ENCODE peak calls at places on chromosome 12, in eight cellular contexts. K is CD8-positive, alpha-beta T cell; A is H7; P is H1; V is small intestine; D is GM23248; G is naive thymus-derived CD4-positive, alpha-beta T cell; E is AG04450. H is an unnamed sample. For H3K27me3, the result is how much of the 10 kb centered on the place peaks cover.

GRCh38 chr12:80166751-80167150 is 67.4 kb downstream of the OTOGL start:
- DNase-seq in K (no peak), A (no peak), E (no peak), G (no peak), P (no peak), V (no peak), D (no peak), H (no peak)

GRCh38 chr12:21940549-21940948 is 677 bp downstream of the ABCC9 start:
- DNase-seq in V (no peak), P (no peak), G (no peak), A (peak), D (peak), K (no peak), E (no peak), H (no peak)

GRCh38 chr12:90199008-90199407 is 490.4 kb upstream of the ATP2B1 start:
- DNase-seq in G (peak), P (no peak), D (no peak), E (no peak), A (no peak), K (no peak), V (no peak), H (no peak)

GRCh38 chr12:49916129-49916919 is 12.6 kb upstream of the FAIM2 start:
- DNase-seq in K (no peak), A (no peak), E (no peak), D (no peak), V (no peak), P (no peak), G (no peak), H (no peak)

GRCh38 chr12:79555006-79555925 is 135.5 kb downstream of the PAWR start:
- DNase-seq in G (no peak), V (peak), A (no peak), K (no peak), P (no peak), E (no peak), D (peak), H (peak)

GRCh38 chr12:46364300-46364696 is 8.3 kb downstream of the SLC38A2 start:
- DNase-seq in P (no peak), V (no peak), E (no peak), G (no peak), K (no peak), A (no peak), D (no peak), H (no peak)

GRCh38 chr12:115470977-115471376 is 787.0 kb upstream of the TBX3 start:
- DNase-seq in V (no peak), A (peak), K (no peak), E (no peak), D (no peak), P (no peak), G (no peak), H (no peak)

GRCh38 chr12:124168016-124168415 is 126.9 kb upstream of the RFLNA start:
- DNase-seq in D (no peak), E (no peak), V (no peak), G (no peak), P (no peak), A (no peak), K (no peak), H (no peak)

GRCh38 chr12:132084681-132085635 is 59.2 kb downstream of the DDX51 start:
- DNase-seq in V (peak), G (peak), A (peak), K (peak), E (no peak), D (peak), P (no peak), H (no peak)

GRCh38 chr12:65603428-65604351 is 220.6 kb upstream of the HMGA2 start:
- DNase-seq in P (no peak), A (no peak), V (peak), G (no peak), D (peak), K (no peak), E (peak), H (peak)

GRCh38 chr12:81329088-81329487 is 251.2 kb downstream of the ACSS3 start:
- DNase-seq in A (no peak), P (peak), V (peak), K (no peak), D (peak), G (no peak), E (no peak), H (no peak)

GRCh38 chr12:69897744-69898143 is 72.7 kb downstream of the MYRFL start:
- DNase-seq in A (peak), G (no peak), D (peak), P (no peak), V (no peak), K (no peak), E (peak), H (peak)

GRCh38 chr12:32126720-32127119 is 20.1 kb downstream of the BICD1 start:
- DNase-seq in P (no peak), G (no peak), E (peak), A (no peak), V (no peak), K (no peak), D (peak), H (no peak)

GRCh38 chr12:78156751-78157150 is 326.1 kb downstream of the NAV3 start:
- DNase-seq in E (no peak), D (no peak), V (no peak), G (no peak), P (no peak), K (no peak), A (no peak), H (no peak)

GRCh38 chr12:78155546-78155945 is 324.9 kb downstream of the NAV3 start:
- DNase-seq in A (no peak), E (no peak), P (no peak), G (no peak), K (no peak), D (no peak), V (no peak), H (no peak)

GRCh38 chr12:78157199-78157598 is 326.5 kb downstream of the NAV3 start:
- DNase-seq in K (no peak), E (no peak), A (no peak), P (no peak), V (no peak), D (no peak), G (no peak), H (no peak)
- H3K27me3 ChIP-seq in K (under half), E (under half), A (under half), P (under half), V (under half), D (under half), G (under half), H (under half)

DNA sequence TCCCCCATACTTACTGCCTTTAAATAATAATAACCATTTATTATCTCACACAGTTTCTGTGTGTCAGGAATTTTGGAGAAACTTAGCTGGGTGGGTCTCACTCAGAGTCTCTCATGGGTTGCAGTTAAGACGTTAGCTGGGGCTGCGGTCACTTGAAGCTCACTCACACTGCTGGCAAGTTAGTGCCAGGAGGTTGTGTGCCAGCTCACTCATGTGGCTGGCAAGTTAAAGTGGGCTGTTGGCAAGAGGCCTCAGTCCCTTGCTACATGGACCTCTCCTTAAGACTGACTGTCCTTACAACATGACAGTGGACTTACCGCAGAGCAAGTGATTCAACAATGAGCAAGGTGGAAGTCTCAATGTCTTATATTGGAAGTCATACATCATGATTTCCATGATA is 61.3 kb upstream of the AVPR1A start:
- DNase-seq in D (no peak), V (no peak), E (no peak), P (no peak), K (no peak), G (no peak), A (no peak), H (no peak)
- H3K4me3 ChIP-seq in D (no peak), V (no peak), E (no peak), P (no peak), K (no peak), G (no peak), A (no peak), H (no peak)

GRCh38 chr12:5433081-5433839 is 1.4 kb downstream of the NTF3 start:
- DNase-seq in G (no peak), V (peak), A (peak), E (no peak), D (peak), K (no peak), P (no peak), H (no peak)

GRCh38 chr12:5430639-5431603 is 987 bp upstream of the NTF3 start:
- DNase-seq in K (no peak), D (peak), G (no peak), E (no peak), P (no peak), A (peak), V (peak), H (no peak)

GRCh38 chr12:5428332-5429221 is 3.3 kb upstream of the NTF3 start:
- DNase-seq in V (peak), A (peak), E (no peak), P (no peak), D (peak), K (no peak), G (no peak), H (peak)

GRCh38 chr12:5432011-5432400 is at the start of gene NTF3:
- DNase-seq in K (no peak), A (peak), D (peak), V (peak), P (no peak), E (peak), G (no peak), H (no peak)

DNA sequence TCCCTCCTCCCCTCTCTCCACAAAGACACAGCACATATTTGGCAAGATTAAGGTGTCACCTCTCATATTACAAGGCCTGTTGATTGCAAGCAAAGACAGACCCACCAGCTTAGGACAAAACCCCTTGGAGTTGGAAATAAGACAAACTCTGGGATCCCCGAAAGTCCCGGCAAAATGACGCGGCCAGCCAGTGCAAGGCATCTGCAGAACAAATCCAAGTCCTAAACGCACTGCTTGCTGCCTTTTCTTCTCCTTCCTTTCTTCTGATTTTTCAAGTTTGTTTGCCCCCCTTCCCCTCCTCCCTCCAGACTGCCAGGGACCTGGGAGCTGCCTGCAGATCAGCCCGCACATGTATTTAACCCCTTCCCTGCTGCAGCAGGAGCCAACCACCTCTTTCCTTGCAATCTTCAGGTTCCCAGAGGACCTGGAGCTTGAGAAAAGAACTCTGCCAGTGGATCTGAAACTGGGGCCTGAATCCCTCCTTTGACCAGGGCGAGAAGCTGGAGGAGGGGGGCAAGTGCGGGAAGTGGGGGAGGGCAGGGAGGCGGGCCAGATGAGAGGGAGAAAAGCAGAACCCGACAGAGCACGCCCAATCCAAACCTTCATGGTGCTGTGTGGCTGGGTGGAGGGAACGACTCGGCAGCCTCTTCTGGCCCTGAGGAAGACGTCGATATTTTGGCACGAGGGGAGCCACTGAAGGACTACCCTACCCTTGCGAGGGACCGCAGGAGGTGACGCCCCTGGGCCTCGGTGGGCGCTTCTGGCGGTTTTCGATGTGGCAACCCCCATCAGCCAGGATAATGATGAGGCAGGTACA is 2.0 kb upstream of the NTF3 start:
- DNase-seq in V (no peak), D (no peak), P (no peak), G (no peak), E (no peak), A (peak), K (no peak), H (no peak)
- H3K27me3 ChIP-seq in V (under half), D (half or more), P (under half), G (under half), E (under half), A (half or more), K (under half), H (half or more)

DNA sequence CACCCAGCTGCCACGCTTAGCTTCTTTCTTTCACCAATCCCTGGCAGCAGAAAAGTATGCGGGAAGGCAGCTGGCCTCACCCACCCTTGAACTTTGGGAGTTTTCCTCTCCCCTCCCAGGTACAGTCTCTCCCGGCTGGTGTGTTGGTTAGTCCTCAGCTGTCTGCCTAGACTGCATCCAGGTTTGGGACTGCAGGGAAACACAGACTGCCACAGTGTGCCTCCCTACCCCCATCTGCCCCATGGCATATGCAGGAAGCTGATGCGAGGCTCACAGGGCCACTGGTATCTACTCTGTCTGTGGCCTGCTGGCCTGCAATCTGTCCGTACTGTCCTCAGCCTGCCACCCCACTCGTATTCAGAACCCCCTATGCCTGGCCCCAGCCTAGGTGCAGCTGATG is 2.1 kb downstream of the CD9 start:
- DNase-seq in E (no peak), V (no peak), P (no peak), K (no peak), G (no peak), A (no peak), D (no peak), H (no peak)
- H3K4me3 ChIP-seq in E (peak), V (no peak), P (no peak), K (no peak), G (no peak), A (no peak), D (no peak), H (no peak)

GRCh38 chr12:57934804-57935203 is 6.6 kb upstream of the ATP23 start:
- DNase-seq in K (no peak), D (no peak), P (no peak), A (no peak), V (no peak), G (no peak), E (no peak), H (no peak)
- H3K27me3 ChIP-seq in K (under half), D (under half), P (under half), A (under half), V (under half), G (under half), E (under half), H (under half)

GRCh38 chr12:2332947-2333346 is 280.2 kb downstream of the CACNA1C start:
- DNase-seq in P (no peak), K (no peak), E (no peak), D (no peak), A (no peak), G (no peak), V (no peak), H (peak)

GRCh38 chr12:2333516-2333915 is 280.7 kb downstream of the CACNA1C start:
- DNase-seq in G (no peak), D (no peak), E (no peak), P (no peak), K (no peak), V (no peak), A (no peak), H (no peak)

GRCh38 chr12:2334291-2335088 is 281.7 kb downstream of the CACNA1C start:
- DNase-seq in V (no peak), D (peak), P (no peak), A (no peak), E (no peak), G (no peak), K (no peak), H (no peak)

GRCh38 chr12:2329811-2330210 is 277.0 kb downstream of the CACNA1C start:
- DNase-seq in V (no peak), A (no peak), K (no peak), E (no peak), P (no peak), G (no peak), D (no peak), H (no peak)

GRCh38 chr12:2332266-2332665 is 279.5 kb downstream of the CACNA1C start:
- DNase-seq in D (peak), A (no peak), G (no peak), P (no peak), E (no peak), V (no peak), K (no peak), H (no peak)
- H3K4me3 ChIP-seq in D (no peak), A (no peak), G (no peak), P (no peak), E (no peak), V (no peak), K (no peak), H (no peak)

GRCh38 chr12:6830286-6830892 is 2.2 kb downstream of the P3H3 start:
- DNase-seq in E (no peak), V (no peak), A (no peak), G (no peak), P (no peak), D (no peak), K (no peak), H (no peak)
- H3K27me3 ChIP-seq in E (under half), V (under half), A (under half), G (under half), P (under half), D (under half), K (under half), H (under half)